ENCODE peak calls at places on chromosome 11, in four cellular contexts. P is fibroblast of pulmonary artery, H is ACHN, L is non-pigmented ciliary epithelial cell. R is an unnamed sample.

GRCh38 chr11:121489823-121490222 is 37.1 kb upstream of the SORL1-AS1 start:
- DNase-seq in P (no peak), H (no peak), L (no peak), R (no peak)

GRCh38 chr11:64694821-64695365 is 28.1 kb downstream of the NRXN2 start:
- DNase-seq in P (no peak), H (peak; percentile 32), L (no peak), R (no peak)

GRCh38 chr11:57476223-57476882 is 16.0 kb downstream of the RTN4RL2 start:
- DNase-seq in P (no peak), H (no peak), L (no peak), R (peak; percentile 24)

GRCh38 chr11:11850668-11851067 is 8.9 kb downstream of the USP47 start:
- DNase-seq in P (no peak), H (no peak), L (no peak), R (no peak)

GRCh38 chr11:79594839-79595238 is 154.0 kb upstream of the TENM4 start:
- DNase-seq in P (no peak), H (no peak), L (no peak), R (no peak)

GRCh38 chr11:69311767-69312385 is 17.9 kb downstream of the MYEOV start:
- DNase-seq in P (no peak), H (no peak), L (no peak), R (peak; percentile 81)

GRCh38 chr11:60952742-60953170 is 780 bp upstream of the SLC15A3 start:
- DNase-seq in P (no peak), H (no peak), L (no peak), R (no peak)

GRCh38 chr11:3182462-3182852 is 17.3 kb upstream of the OSBPL5 start:
- DNase-seq in P (no peak), H (no peak), L (no peak), R (no peak)

GRCh38 chr11:65546217-65546958 is 11.8 kb downstream of the LTBP3 start:
- DNase-seq in P (no peak), H (peak; percentile 33), L (no peak), R (peak; percentile 84)

GRCh38 chr11:12276831-12277475 is 100.4 kb upstream of the PARVA start:
- DNase-seq in P (no peak), H (no peak), L (no peak), R (no peak)

GRCh38 chr11:15750535-15751297 is 605.6 kb downstream of the SOX6 start:
- DNase-seq in P (no peak), H (no peak), L (no peak), R (no peak)

GRCh38 chr11:67278135-67278938 is 10.8 kb upstream of the ANKRD13D start:
- DNase-seq in P (no peak), H (no peak), L (no peak), R (no peak)

GRCh38 chr11:119578466-119579220 is 150.4 kb downstream of the NECTIN1 start:
- DNase-seq in P (no peak), H (no peak), L (no peak), R (no peak)

GRCh38 chr11:74926304-74927030 is 22.4 kb downstream of the XRRA1 start:
- DNase-seq in P (no peak), H (no peak), L (no peak), R (no peak)

GRCh38 chr11:15816996-15817395 is 539.4 kb downstream of the SOX6 start:
- DNase-seq in P (peak; percentile 26), H (no peak), L (no peak), R (no peak)

GRCh38 chr11:117833401-117833891 is 8.9 kb upstream of the FXYD2 start:
- DNase-seq in P (no peak), H (no peak), L (no peak), R (no peak)

GRCh38 chr11:93530468-93530826 is 12.7 kb downstream of the SMCO4 start:
- DNase-seq in P (no peak), H (no peak), L (no peak), R (no peak)

GRCh38 chr11:23991140-23991539 is 505.7 kb upstream of the LUZP2 start:
- DNase-seq in P (peak; percentile 66), H (no peak), L (peak; percentile 73), R (no peak)

GRCh38 chr11:63610604-63611394 is 3.4 kb downstream of the PLAAT3 start:
- DNase-seq in P (no peak), H (peak; percentile 16), L (no peak), R (peak; percentile 21)

GRCh38 chr11:68271023-68271780 is 571 bp downstream of the C11orf24 start:
- DNase-seq in P (peak; percentile 78), H (peak; percentile 76), L (peak; percentile 50), R (peak; percentile 83)

GRCh38 chr11:130992788-130993187 is 76.5 kb upstream of the SNX19 start:
- DNase-seq in P (no peak), H (no peak), L (no peak), R (no peak)

GRCh38 chr11:73350908-73351636 is 25.1 kb upstream of the RELT start:
- DNase-seq in P (peak; percentile 88), H (peak; percentile 47), L (peak; percentile 37), R (peak; percentile 77)

GRCh38 chr11:8772571-8772970 is 90.0 kb downstream of the RPL27A start:
- DNase-seq in P (no peak), H (no peak), L (no peak), R (no peak)

GRCh38 chr11:11065396-11065795 is 207.5 kb upstream of the ZBED5 start:
- DNase-seq in P (no peak), H (no peak), L (no peak), R (no peak)

GRCh38 chr11:19595840-19596751 is 116.5 kb upstream of the NAV2 start:
- DNase-seq in P (peak; percentile 86), H (no peak), L (no peak), R (peak; percentile 89)

GRCh38 chr11:27234043-27234668 is 128.9 kb downstream of the CCDC34 start:
- DNase-seq in P (peak; percentile 86), H (peak; percentile 68), L (peak; percentile 95), R (no peak)